ENCODE peak calls at places on chromosomes 1 and 21, in eight cellular contexts. P, G, Y, D, Z, L, B and H are unnamed samples.

GRCh38 chr1:150968491-150968890 is 6.1 kb downstream of the CERS2 start:
- DNase-seq in B (no peak), Y (no peak), D (no peak), L (no peak), Z (no peak), G (no peak), P (peak), H (no peak)

GRCh38 chr1:31507676-31508530 is 68.4 kb upstream of the TINAGL1 start:
- DNase-seq in G (no peak), B (no peak), Z (no peak), Y (no peak), L (no peak), P (no peak), D (no peak), H (no peak)

GRCh38 chr1:200890818-200891773 is 3.6 kb upstream of the INAVA start:
- DNase-seq in Z (no peak), D (peak), G (peak), B (no peak), P (peak), L (peak), Y (no peak), H (no peak)

GRCh38 chr1:57959727-57960300 is 536.0 kb upstream of the DAB1 start:
- DNase-seq in B (no peak), Z (no peak), L (no peak), P (no peak), G (no peak), Y (no peak), D (no peak), H (no peak)

GRCh38 chr1:28905921-28906666 is 8.3 kb upstream of the EPB41 start:
- DNase-seq in Z (no peak), Y (no peak), L (no peak), D (no peak), B (no peak), P (no peak), G (no peak), H (no peak)

GRCh38 chr21:45801129-45801735 is 157.7 kb downstream of the PCBP3 start:
- DNase-seq in Z (no peak), D (no peak), P (no peak), Y (no peak), B (no peak), L (no peak), G (no peak), H (no peak)

GRCh38 chr1:25695066-25695990 is 78.7 kb downstream of the MAN1C1 start:
- DNase-seq in D (peak), G (peak), P (peak), Z (peak), B (no peak), L (no peak), Y (peak), H (peak)

GRCh38 chr1:237873487-237873927 is 17.2 kb downstream of the ZP4 start:
- DNase-seq in G (no peak), P (no peak), D (peak), Y (no peak), L (peak), B (no peak), Z (no peak), H (no peak)

GRCh38 chr1:74729741-74730478 is 2.9 kb downstream of the CRYZ start:
- DNase-seq in D (peak), Z (no peak), B (no peak), G (no peak), Y (no peak), P (no peak), L (no peak), H (no peak)

GRCh38 chr1:28123461-28123961 is 35.1 kb upstream of the EYA3 start:
- DNase-seq in G (no peak), D (peak), B (no peak), L (no peak), P (no peak), Y (no peak), Z (no peak), H (peak)

GRCh38 chr1:232991238-232991637 is 40.8 kb downstream of the NTPCR start:
- DNase-seq in B (no peak), Y (no peak), P (no peak), D (no peak), G (no peak), L (no peak), Z (no peak), H (no peak)

GRCh38 chr1:231376101-231376500 is 38.0 kb downstream of the SPRTN start:
- DNase-seq in P (no peak), L (no peak), D (peak), G (no peak), B (no peak), Y (no peak), Z (no peak), H (no peak)

GRCh38 chr1:19044471-19044870 is 88.0 kb upstream of the IFFO2 start:
- DNase-seq in P (peak), Y (no peak), L (no peak), D (no peak), Z (no peak), B (no peak), G (no peak), H (no peak)

GRCh38 chr1:219900201-219900600 is 28.2 kb downstream of the SLC30A10 start:
- DNase-seq in D (no peak), L (no peak), Y (no peak), G (no peak), Z (no peak), P (no peak), B (no peak), H (no peak)

GRCh38 chr1:40182956-40183710 is 21.9 kb downstream of the RLF start:
- DNase-seq in Y (no peak), L (no peak), D (peak), B (no peak), Z (no peak), G (no peak), P (no peak), H (no peak)

GRCh38 chr21:38311765-38312164 is 55.0 kb downstream of the KCNJ15 start:
- DNase-seq in L (no peak), P (no peak), G (no peak), Y (no peak), B (no peak), D (no peak), Z (no peak), H (no peak)

GRCh38 chr1:32247983-32248889 is 1.2 kb downstream of the FAM167B start:
- DNase-seq in B (no peak), G (peak), Y (peak), P (peak), L (peak), Z (peak), D (peak), H (peak)

GRCh38 chr1:155466996-155467395 is 95.6 kb downstream of the ASH1L start:
- DNase-seq in D (peak), Y (no peak), Z (no peak), L (no peak), P (no peak), B (no peak), G (no peak), H (no peak)

GRCh38 chr21:42496120-42496838 is at the start of gene RSPH1:
- DNase-seq in L (peak), Y (peak), B (peak), Z (peak), G (peak), D (peak), P (peak), H (peak)

DNA sequence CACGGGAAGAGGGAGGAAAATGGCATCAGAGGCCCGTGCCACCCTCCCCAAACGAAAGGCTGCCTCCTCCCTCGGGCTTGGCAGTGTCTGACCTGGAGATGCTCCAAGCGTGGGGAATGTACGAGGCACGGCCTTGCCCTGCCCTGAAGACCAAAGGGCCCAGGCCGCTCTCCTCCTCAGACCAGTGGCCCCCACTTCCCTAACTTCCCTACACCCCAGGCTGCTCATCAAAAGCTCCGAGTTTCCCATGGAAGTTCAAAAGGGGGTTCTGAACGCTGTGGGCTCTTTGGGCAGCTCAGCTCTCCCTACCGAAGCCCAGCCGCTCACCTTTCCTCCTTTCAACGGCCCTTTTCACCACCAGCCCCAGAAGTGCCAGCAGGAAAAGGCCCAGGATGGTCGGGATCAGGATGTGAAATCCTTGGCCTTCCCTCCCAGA is 11.8 kb downstream of the FCMR start:
- DNase-seq in B (no peak), Z (no peak), Y (no peak), G (no peak), L (peak), D (no peak), P (no peak), H (peak)
- TF ChIP-seq CTCF in B (no peak), Z (no peak), Y (no peak), G (no peak), L (no peak), D (no peak), P (no peak), H (no peak)

GRCh38 chr1:72007312-72007711 is 275.0 kb downstream of the NEGR1 start:
- DNase-seq in Y (no peak), L (no peak), Z (no peak), B (no peak), D (no peak), G (no peak), P (no peak), H (no peak)
- TF ChIP-seq POLR2A in Y (no peak), L (no peak), Z (no peak), B (no peak), D (no peak), G (no peak), P (no peak), H (no peak)

DNA sequence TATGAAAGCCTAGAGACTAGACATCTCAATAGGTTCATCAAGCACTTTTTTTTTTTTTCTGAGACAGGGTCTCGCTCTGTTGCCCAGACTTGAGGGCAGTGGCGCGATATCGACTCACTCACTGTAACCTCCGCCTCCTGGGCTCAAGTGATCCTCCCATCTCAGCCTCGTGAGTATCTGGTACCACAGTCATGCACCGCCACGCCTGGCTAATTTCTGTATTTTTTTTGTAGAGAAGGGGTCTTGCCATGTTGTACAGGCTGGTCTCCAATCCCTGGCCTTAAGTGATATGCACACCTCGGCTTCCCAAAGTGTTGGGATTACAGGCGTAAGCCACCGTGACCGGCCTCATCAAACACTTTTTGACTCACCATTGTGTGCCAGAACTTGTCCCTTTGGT is 613 bp upstream of the GPATCH4 start:
- DNase-seq in B (no peak), Y (no peak), L (no peak), D (no peak), Z (no peak), P (no peak), G (no peak), H (no peak)
- H3K4me3 ChIP-seq in B (peak), Y (peak), L (peak), D (peak), Z (peak), P (peak), G (no peak), H (peak)

DNA sequence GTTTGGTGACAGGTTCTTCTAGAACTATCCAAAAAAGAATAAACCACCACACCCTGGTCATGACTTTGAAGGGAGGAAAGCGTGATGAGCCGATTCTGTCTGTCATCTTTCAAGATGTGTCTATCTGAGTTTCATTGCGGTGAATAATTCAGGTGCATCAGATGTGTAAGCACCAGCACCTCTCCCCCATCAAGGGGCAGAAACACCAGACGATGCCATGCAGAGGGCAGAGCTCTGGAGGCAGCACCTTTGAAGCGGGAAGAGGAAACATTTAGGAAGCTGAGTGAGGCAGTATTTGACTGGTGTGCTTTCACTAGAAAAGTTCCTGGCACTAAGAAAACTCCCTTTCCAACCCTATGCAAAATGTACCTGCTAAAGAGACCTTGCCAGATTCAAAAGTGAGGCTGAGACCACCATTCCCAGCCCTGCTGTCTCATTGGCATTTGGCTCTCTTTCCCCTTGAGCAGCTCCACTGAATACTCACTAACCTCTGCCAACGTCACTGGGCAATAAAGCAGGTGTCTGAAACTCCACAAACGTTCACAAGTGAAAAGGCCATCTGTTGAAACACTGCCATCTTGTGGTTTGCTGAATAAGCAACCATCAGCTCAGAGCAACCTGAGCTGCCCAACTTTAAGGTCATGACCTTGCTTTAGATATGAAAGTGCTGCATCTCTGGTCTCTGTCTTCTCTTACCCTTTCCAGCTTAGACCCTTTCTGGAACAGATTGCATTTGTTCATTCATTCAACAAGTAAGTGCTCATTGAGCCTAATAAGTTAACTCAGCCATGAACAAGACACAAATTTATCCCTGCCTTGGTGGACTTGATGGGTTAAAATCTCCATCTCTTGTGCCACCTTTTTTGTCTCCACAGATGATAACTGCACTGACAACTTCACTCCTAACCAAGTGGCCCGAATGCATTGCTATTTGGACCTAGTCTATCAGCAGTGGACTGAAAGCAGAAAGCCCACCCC is 228.6 kb downstream of the PAPPA2 start:
- DNase-seq in D (peak), L (no peak), P (peak), B (peak), G (peak), Y (no peak), Z (no peak), H (peak)
- TF ChIP-seq CTCF in D (peak), L (no peak), P (peak), B (peak), G (peak), Y (peak), Z (peak), H (peak)

DNA sequence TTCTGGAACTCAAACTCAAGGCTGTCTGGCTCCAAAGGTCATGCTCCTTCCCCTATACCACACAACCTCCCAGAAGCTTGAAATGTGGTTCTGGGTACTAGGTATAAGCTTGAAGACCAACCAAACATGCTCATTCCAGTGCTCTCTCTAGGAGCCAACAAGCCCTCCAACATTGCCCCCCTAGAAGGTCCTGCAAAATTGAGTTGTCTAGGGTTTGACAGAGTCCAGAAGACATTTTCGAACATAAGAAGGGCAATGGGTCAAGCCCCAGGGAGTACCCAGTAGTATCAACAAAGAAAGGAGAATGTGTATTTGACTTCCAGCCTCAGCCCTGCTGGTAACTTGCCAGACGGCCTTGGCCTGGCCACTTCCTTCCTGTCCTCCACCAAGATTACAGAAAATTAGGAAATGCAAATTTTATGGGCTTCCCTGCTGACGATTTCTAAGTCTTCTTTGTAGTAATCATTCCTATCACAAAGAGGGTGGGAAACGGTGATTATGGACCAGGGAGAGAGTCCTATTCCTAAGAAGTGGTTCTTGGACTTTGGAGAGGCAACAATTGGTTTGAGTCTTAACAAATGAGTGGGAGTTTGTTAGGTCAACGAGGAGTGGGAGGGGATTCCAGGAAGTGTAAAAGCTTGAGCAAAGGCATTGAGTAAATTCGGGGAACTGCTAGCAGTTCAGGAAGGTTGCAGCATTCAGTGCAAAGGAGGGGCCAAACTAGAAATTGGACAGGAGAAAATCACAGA is 18.7 kb upstream of the SLAMF1 start:
- DNase-seq in P (no peak), D (no peak), G (peak), Z (peak), L (no peak), Y (no peak), B (no peak), H (peak)
- TF ChIP-seq POLR2A in P (no peak), D (no peak), G (no peak), Z (no peak), L (no peak), Y (no peak), B (no peak), H (no peak)

DNA sequence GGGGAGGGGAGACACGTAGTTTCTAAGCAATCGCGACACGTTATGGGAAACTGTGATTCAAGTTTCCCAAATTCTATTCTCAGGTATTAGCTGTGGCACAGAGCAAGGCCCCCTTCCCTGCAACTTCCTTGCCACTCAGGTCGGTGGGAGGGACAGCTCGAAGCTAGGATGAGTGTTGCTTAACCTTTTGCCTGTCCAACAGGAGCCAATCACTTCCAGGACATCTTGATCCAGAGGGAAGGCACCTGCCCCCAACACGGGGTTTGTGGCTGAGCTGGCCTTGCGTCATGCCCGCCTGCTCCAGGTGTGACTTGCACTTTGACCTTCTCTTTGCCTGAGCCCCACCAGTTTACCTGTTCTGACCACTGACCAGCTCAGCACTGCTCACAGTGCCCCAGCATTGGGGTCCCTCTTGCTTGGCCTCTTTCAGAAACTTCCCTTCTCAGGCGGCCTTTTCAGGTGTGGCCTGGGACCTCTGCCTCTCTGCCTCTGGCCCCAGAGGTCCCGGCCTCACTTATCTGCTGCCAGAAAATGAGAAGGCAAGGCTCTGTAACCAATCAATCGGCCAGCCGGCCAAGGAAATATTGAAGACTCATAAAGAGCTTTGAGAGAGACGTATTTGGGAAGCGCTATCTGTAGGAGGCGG is 24.7 kb downstream of the TEX35 start:
- DNase-seq in Z (no peak), L (no peak), D (no peak), G (peak), Y (no peak), P (peak), B (no peak), H (no peak)
- H3K4me3 ChIP-seq in Z (no peak), L (no peak), D (no peak), G (no peak), Y (no peak), P (no peak), B (no peak), H (no peak)

GRCh38 chr1:90475623-90476022 is 241.5 kb downstream of the BARHL2 start:
- DNase-seq in Z (no peak), D (peak), B (no peak), G (no peak), Y (no peak), L (no peak), P (no peak), H (no peak)
- TF ChIP-seq CTCF in Z (no peak), D (no peak), B (peak), G (no peak), Y (peak), L (no peak), P (no peak), H (no peak)

GRCh38 chr1:111446967-111447892 is 1.8 kb downstream of the WDR77 start:
- DNase-seq in B (no peak), D (no peak), G (no peak), L (no peak), Y (no peak), P (no peak), Z (no peak), H (no peak)

GRCh38 chr1:111449703-111450017 is 396 bp downstream of the ATP5PB start:
- DNase-seq in Z (no peak), B (no peak), D (no peak), P (no peak), L (no peak), G (no peak), Y (no peak), H (no peak)

GRCh38 chr1:111448482-111448917 is 556 bp downstream of the WDR77 start:
- DNase-seq in Z (no peak), Y (no peak), B (no peak), D (peak), G (no peak), L (no peak), P (no peak), H (no peak)

GRCh38 chr1:111450185-111450584 is 921 bp downstream of the ATP5PB start:
- DNase-seq in L (no peak), Z (no peak), P (no peak), B (no peak), D (no peak), G (no peak), Y (no peak), H (no peak)

GRCh38 chr1:111448918-111449702 is at the start of the genes ATP5PB and WDR77:
- DNase-seq in L (peak), Z (peak), B (peak), D (peak), P (peak), Y (peak), G (peak), H (peak)
- TF ChIP-seq POLR2A in L (peak), Z (no peak), B (peak), D (peak), P (peak), Y (no peak), G (peak), H (no peak)